ENCODE peak calls at places on chromosomes 7 and 10, in nine cellular contexts. X is putamen; I is OCI-M1; Y is psoas muscle; L is activated CD4-positive, CD25-positive, alpha-beta regulatory T cell treated with anti-CD3 and anti-CD28 coated beads, Interleukin-2, amount 50 U/mL, for 72 hours; B is HFFc6; U is DMS153; O is NCI-H2081; N is NCI-H226. G is an unnamed sample.

GRCh38 chr7:151114151-151115090 is 28.1 kb downstream of the AGAP3 start:
- DNase-seq in X (no peak), I (no peak), Y (no peak), L (no peak), B (no peak), U (no peak), O (no peak), N (peak), G (peak)

GRCh38 chr7:83684928-83685327 is 36.0 kb upstream of the SEMA3E start:
- DNase-seq in X (no peak), I (no peak), Y (no peak), L (no peak), B (no peak), U (no peak), O (no peak), N (peak), G (no peak)

GRCh38 chr7:45874408-45875131 is 1.7 kb upstream of the CCDC201 start:
- DNase-seq in X (no peak), I (no peak), Y (no peak), L (no peak), B (peak), U (no peak), O (no peak), N (peak), G (no peak)

GRCh38 chr10:70974351-70974901 is 86.1 kb upstream of the PCBD1 start:
- DNase-seq in X (no peak), I (no peak), Y (no peak), L (no peak), B (peak), U (no peak), O (no peak), N (no peak), G (no peak)

GRCh38 chr7:105719395-105719794 is 138.1 kb upstream of the EFCAB10 start:
- DNase-seq in X (no peak), I (no peak), Y (no peak), L (no peak), B (no peak), U (peak), O (no peak), N (no peak), G (no peak)

GRCh38 chr7:129191272-129191671 is 2.8 kb downstream of the SMO start:
- DNase-seq in X (no peak), I (no peak), Y (no peak), L (no peak), B (no peak), U (no peak), O (no peak), N (no peak), G (no peak)

GRCh38 chr7:2934984-2935740 is 91.1 kb upstream of the GNA12 start:
- DNase-seq in X (peak), I (no peak), Y (no peak), L (no peak), B (no peak), U (no peak), O (no peak), N (no peak), G (no peak)

GRCh38 chr7:44107961-44108767 is 4.0 kb downstream of the AEBP1 start:
- DNase-seq in X (no peak), I (no peak), Y (peak), L (no peak), B (no peak), U (no peak), O (no peak), N (no peak), G (no peak)

GRCh38 chr10:6044651-6045599 is 17.2 kb downstream of the IL2RA start:
- DNase-seq in X (no peak), I (peak), Y (no peak), L (no peak), B (no peak), U (no peak), O (no peak), N (no peak), G (no peak)

GRCh38 chr7:50409856-50410468 is 40.2 kb downstream of the FIGNL1 start:
- DNase-seq in X (no peak), I (no peak), Y (no peak), L (no peak), B (no peak), U (no peak), O (no peak), N (no peak), G (no peak)

GRCh38 chr7:14836571-14837189 is 65.9 kb downstream of the DGKB start:
- DNase-seq in X (no peak), I (no peak), Y (peak), L (no peak), B (peak), U (peak), O (peak), N (peak), G (peak)

GRCh38 chr10:122864901-122865300 is 14.5 kb downstream of the FAM24B start:
- DNase-seq in X (no peak), I (no peak), Y (no peak), L (no peak), B (peak), U (no peak), O (peak), N (no peak), G (no peak)

GRCh38 chr10:67763499-67764011 is 67.6 kb upstream of the CTNNA3 start:
- DNase-seq in X (peak), I (peak), Y (peak), L (peak), B (no peak), U (peak), O (peak), N (peak), G (peak)

GRCh38 chr7:107023522-107024149 is 20.9 kb upstream of the PRKAR2B start:
- DNase-seq in X (no peak), I (peak), Y (no peak), L (no peak), B (no peak), U (no peak), O (no peak), N (no peak), G (no peak)

GRCh38 chr7:144037414-144038096 is 11.2 kb upstream of the OR2A5 start:
- DNase-seq in X (no peak), I (no peak), Y (no peak), L (no peak), B (no peak), U (no peak), O (no peak), N (no peak), G (no peak)

GRCh38 chr10:11048707-11049296 is 31.1 kb downstream of the CELF2 start:
- DNase-seq in X (no peak), I (no peak), Y (no peak), L (no peak), B (no peak), U (no peak), O (no peak), N (no peak), G (no peak)

GRCh38 chr10:22805304-22805703 is 90.9 kb upstream of the PIP4K2A start:
- DNase-seq in X (peak), I (peak), Y (peak), L (no peak), B (peak), U (peak), O (peak), N (no peak), G (peak)

GRCh38 chr10:90319188-90319914 is 538.5 kb downstream of the HTR7 start:
- DNase-seq in X (peak), I (peak), Y (no peak), L (no peak), B (peak), U (peak), O (peak), N (peak), G (no peak)

GRCh38 chr7:156307193-156307592 is 333.4 kb upstream of the RNF32 start:
- DNase-seq in X (no peak), I (no peak), Y (no peak), L (no peak), B (no peak), U (no peak), O (no peak), N (no peak), G (no peak)

GRCh38 chr10:102546606-102547310 is 43.0 kb downstream of the SUFU start:
- DNase-seq in X (no peak), I (peak), Y (no peak), L (no peak), B (peak), U (no peak), O (no peak), N (no peak), G (no peak)

GRCh38 chr7:137820677-137821420 is 25.9 kb downstream of the DGKI start:
- DNase-seq in X (peak), I (no peak), Y (peak), L (no peak), B (peak), U (no peak), O (peak), N (peak), G (peak)

GRCh38 chr10:131180941-131181855 is 130.3 kb downstream of the TCERG1L start:
- DNase-seq in X (no peak), I (no peak), Y (no peak), L (no peak), B (no peak), U (no peak), O (peak), N (no peak), G (no peak)

GRCh38 chr10:122484276-122485060 is 23.1 kb downstream of the HTRA1 start:
- DNase-seq in X (no peak), I (no peak), Y (no peak), L (no peak), B (no peak), U (no peak), O (no peak), N (no peak), G (no peak)